ENCODE peak calls at places on chromosomes 11 and 22, in four cellular contexts. One of them, this sample, is unnamed.

GRCh38 chr11:85423331-85423730 is 203.8 kb downstream of the DLG2 start:
- DNase-seq in GM19239: no peak
- DNase-seq in AG04449: no peak
- DNase-seq in posterior cingulate gyrus: no peak
- DNase-seq in this sample: no peak

GRCh38 chr11:28963189-28963588 is 855.0 kb downstream of the METTL15 start:
- DNase-seq in AG04449: peak; percentile 60
- DNase-seq in GM19239: no peak
- DNase-seq in posterior cingulate gyrus: no peak
- DNase-seq in this sample: no peak

GRCh38 chr11:6755303-6755952 is 16.3 kb downstream of the OR2AG2 start:
- DNase-seq in AG04449: no peak
- DNase-seq in posterior cingulate gyrus: no peak
- DNase-seq in GM19239: peak; percentile 26
- DNase-seq in this sample: peak; percentile 73

GRCh38 chr22:30837531-30837930 is 131.0 kb downstream of the MORC2 start:
- DNase-seq in posterior cingulate gyrus: peak; percentile 88
- DNase-seq in AG04449: no peak
- DNase-seq in GM19239: no peak
- DNase-seq in this sample: no peak

GRCh38 chr11:65377036-65377435 is 5.4 kb downstream of the SLC25A45 start:
- DNase-seq in posterior cingulate gyrus: no peak
- DNase-seq in GM19239: no peak
- DNase-seq in AG04449: no peak
- DNase-seq in this sample: no peak

GRCh38 chr11:126992804-126993111 is 7.8 kb downstream of the KIRREL3 start:
- DNase-seq in posterior cingulate gyrus: no peak
- DNase-seq in GM19239: no peak
- DNase-seq in AG04449: peak; percentile 94
- DNase-seq in this sample: no peak

GRCh38 chr22:25714739-25715138 is 27.2 kb upstream of the MYO18B start:
- DNase-seq in posterior cingulate gyrus: no peak
- DNase-seq in GM19239: no peak
- DNase-seq in AG04449: no peak
- DNase-seq in this sample: no peak

GRCh38 chr11:86746509-86746908 is 53.8 kb upstream of the PRSS23 start:
- DNase-seq in GM19239: no peak
- DNase-seq in posterior cingulate gyrus: no peak
- DNase-seq in AG04449: no peak
- DNase-seq in this sample: no peak

GRCh38 chr11:68855205-68855978 is 13.7 kb upstream of the CPT1A start:
- DNase-seq in AG04449: no peak
- DNase-seq in GM19239: peak; percentile 51
- DNase-seq in posterior cingulate gyrus: no peak
- DNase-seq in this sample: peak; percentile 94

GRCh38 chr11:40302669-40303068 is 1156.8 kb downstream of the LRRC4C start:
- DNase-seq in GM19239: no peak
- DNase-seq in posterior cingulate gyrus: no peak
- DNase-seq in AG04449: no peak
- DNase-seq in this sample: no peak

GRCh38 chr11:16191212-16191851 is 165.0 kb downstream of the SOX6 start:
- DNase-seq in GM19239: no peak
- DNase-seq in posterior cingulate gyrus: no peak
- DNase-seq in AG04449: no peak
- DNase-seq in this sample: peak; percentile 78

GRCh38 chr11:2517016-2517385 is 72.2 kb downstream of the KCNQ1 start:
- DNase-seq in posterior cingulate gyrus: peak; percentile 50
- DNase-seq in AG04449: no peak
- DNase-seq in GM19239: no peak
- DNase-seq in this sample: no peak

GRCh38 chr11:35006389-35007128 is 90.1 kb downstream of the PDHX start:
- DNase-seq in AG04449: no peak
- DNase-seq in GM19239: peak; percentile 44
- DNase-seq in posterior cingulate gyrus: no peak
- DNase-seq in this sample: no peak